ENCODE peak calls at places on chromosomes 1 and 21, in seven cellular contexts. G is psoas muscle, W is GM10248, P is HL-60, O is neural progenitor cell, U is A549, M is retinal pigment epithelial cell. A is an unnamed sample.

GRCh38 chr21:38012700-38013099 is 96.4 kb upstream of the KCNJ6 start:
- DNase-seq in G (no peak), W (no peak), P (no peak), O (no peak), U (no peak), M (no peak), A (no peak)

GRCh38 chr1:145960468-145961108 is 2.8 kb upstream of the LIX1L start:
- DNase-seq in G (peak; percentile 93), W (peak; percentile 42), P (no peak), O (peak; percentile 90), U (peak; percentile 67), M (no peak), A (peak; percentile 71)

GRCh38 chr1:222828939-222829338 is 14.1 kb downstream of the DISP1 start:
- DNase-seq in G (no peak), W (no peak), P (no peak), O (no peak), U (no peak), M (no peak), A (no peak)

GRCh38 chr1:905811-906531 is 17.8 kb upstream of the SAMD11 start:
- DNase-seq in G (peak; percentile 52), W (no peak), P (no peak), O (peak; percentile 1), U (no peak), M (no peak), A (peak; percentile 28)

GRCh38 chr1:31238986-31239613 is 587 bp downstream of the NKAIN1 start:
- DNase-seq in G (peak; percentile 62), W (no peak), P (no peak), O (peak; percentile 80), U (peak; percentile 27), M (no peak), A (peak; percentile 46)

GRCh38 chr1:111082421-111083192 is 57.3 kb downstream of the DRAM2 start:
- DNase-seq in G (no peak), W (no peak), P (no peak), O (no peak), U (no peak), M (no peak), A (no peak)

GRCh38 chr1:234246638-234247116 is 126.6 kb upstream of the COA6 start:
- DNase-seq in G (no peak), W (peak; percentile 43), P (no peak), O (no peak), U (no peak), M (no peak), A (peak; percentile 65)

GRCh38 chr1:181015258-181015630 is 7.4 kb downstream of the STX6 start:
- DNase-seq in G (no peak), W (no peak), P (peak; percentile 73), O (no peak), U (no peak), M (no peak), A (no peak)

GRCh38 chr1:207868252-207868768 is 42.6 kb downstream of the CD34 start:
- DNase-seq in G (peak; percentile 65), W (peak; percentile 27), P (no peak), O (peak; percentile 28), U (no peak), M (no peak), A (peak; percentile 34)

GRCh38 chr1:234955107-234955731 is 173.4 kb downstream of the TOMM20 start:
- DNase-seq in G (peak; percentile 79), W (no peak), P (peak; percentile 76), O (no peak), U (no peak), M (no peak), A (no peak)

GRCh38 chr1:45329445-45329844 is 2.8 kb downstream of the HPDL start:
- DNase-seq in G (no peak), W (peak; percentile 19), P (no peak), O (peak; percentile 21), U (peak; percentile 18), M (no peak), A (no peak)

GRCh38 chr1:209720326-209720725 is 15.7 kb downstream of the HSD11B1 start:
- DNase-seq in G (no peak), W (no peak), P (no peak), O (no peak), U (no peak), M (no peak), A (no peak)

GRCh38 chr1:156717411-156717810 is 10.9 kb upstream of the METTL25B start:
- DNase-seq in G (no peak), W (no peak), P (no peak), O (no peak), U (no peak), M (no peak), A (no peak)

GRCh38 chr1:52752427-52752826 is 26.2 kb downstream of the ZYG11B start:
- DNase-seq in G (no peak), W (no peak), P (no peak), O (no peak), U (no peak), M (peak; percentile 44), A (no peak)

GRCh38 chr1:7561331-7561921 is 209.7 kb upstream of the VAMP3 start:
- DNase-seq in G (peak; percentile 39), W (peak; percentile 48), P (no peak), O (peak; percentile 75), U (peak; percentile 46), M (no peak), A (no peak)

GRCh38 chr21:39660596-39660995 is 47.9 kb downstream of the B3GALT5 start:
- DNase-seq in G (no peak), W (no peak), P (no peak), O (peak; percentile 25), U (peak; percentile 67), M (peak; percentile 48), A (no peak)

GRCh38 chr1:94061513-94062443 is 59.2 kb downstream of the ABCA4 start:
- DNase-seq in G (peak; percentile 73), W (peak; percentile 74), P (no peak), O (peak; percentile 77), U (peak; percentile 67), M (no peak), A (peak; percentile 68)

GRCh38 chr1:224411766-224412165 is 22.8 kb downstream of the WDR26 start:
- DNase-seq in G (no peak), W (no peak), P (no peak), O (no peak), U (no peak), M (no peak), A (no peak)

GRCh38 chr21:46000731-46001641 is 19.4 kb downstream of the COL6A1 start:
- DNase-seq in G (peak; percentile 57), W (no peak), P (no peak), O (no peak), U (no peak), M (no peak), A (no peak)

GRCh38 chr1:68361511-68361910 is 88.2 kb downstream of the RPE65 start:
- DNase-seq in G (no peak), W (no peak), P (no peak), O (no peak), U (no peak), M (no peak), A (no peak)

GRCh38 chr1:222815367-222815765 is 527 bp downstream of the DISP1 start:
- DNase-seq in G (no peak), W (no peak), P (no peak), O (no peak), U (peak; percentile 56), M (no peak), A (peak; percentile 42)

GRCh38 chr1:220687809-220688208 is 2.4 kb upstream of the C1orf115 start:
- DNase-seq in G (no peak), W (no peak), P (no peak), O (no peak), U (no peak), M (no peak), A (no peak)

GRCh38 chr1:90970208-90970607 is 51.6 kb downstream of the ZNF644 start:
- DNase-seq in G (no peak), W (no peak), P (no peak), O (no peak), U (no peak), M (no peak), A (no peak)

DNA sequence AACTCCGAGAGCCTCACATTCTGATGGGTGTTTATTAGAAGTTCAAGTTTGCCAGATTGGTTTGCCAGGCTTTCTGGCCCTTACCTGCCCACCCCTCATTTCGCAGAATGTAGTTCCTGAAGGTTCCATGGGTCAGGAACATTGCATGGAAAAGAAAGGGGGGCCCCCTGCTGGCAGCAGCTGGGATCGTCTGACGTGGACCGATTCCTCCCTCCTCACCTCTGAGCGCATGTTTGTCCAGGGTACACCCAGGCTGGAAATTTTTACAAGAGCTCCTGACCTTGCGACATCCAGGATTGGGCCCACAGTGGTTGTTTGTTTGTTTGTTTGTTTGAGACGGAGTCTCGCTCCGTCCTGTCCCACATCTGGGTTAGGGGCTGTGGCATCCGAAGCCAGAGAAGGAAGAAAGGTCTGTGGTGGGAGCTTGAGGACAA is 126.0 kb upstream of the TMEM51 start:
- DNase-seq in G (peak; percentile 74), W (peak; percentile 68), P (no peak), O (peak; percentile 67), U (peak; percentile 35), M (no peak), A (peak; percentile 67)
- TF ChIP-seq CTCF in G (peak; percentile 59), W (peak; percentile 62), P (peak; percentile 63), O (peak; percentile 96), U (peak; percentile 67), M (peak; percentile 91), A (peak; percentile 76)

GRCh38 chr1:19178734-19179398 is 31.2 kb downstream of the UBR4 start:
- DNase-seq in G (no peak), W (no peak), P (no peak), O (no peak), U (no peak), M (no peak), A (no peak)

GRCh38 chr1:19182223-19182622 is 27.8 kb downstream of the UBR4 start:
- DNase-seq in G (no peak), W (no peak), P (no peak), O (no peak), U (no peak), M (no peak), A (no peak)

GRCh38 chr1:19177811-19178210 is 32.3 kb downstream of the UBR4 start:
- DNase-seq in G (no peak), W (no peak), P (no peak), O (no peak), U (no peak), M (no peak), A (no peak)

GRCh38 chr1:19179597-19180271 is 30.3 kb downstream of the UBR4 start:
- DNase-seq in G (no peak), W (no peak), P (no peak), O (peak; percentile 20), U (peak; percentile 44), M (no peak), A (no peak)
- TF ChIP-seq CTCF in G (no peak), W (peak; percentile 31), P (no peak), O (peak; percentile 34), U (no peak), M (peak; percentile 44), A (peak; percentile 31)

GRCh38 chr1:48450505-48450904 is 21.5 kb downstream of the SPATA6 start:
- DNase-seq in G (no peak), W (no peak), P (no peak), O (no peak), U (no peak), M (no peak), A (no peak)
- TF ChIP-seq CTCF in G (peak; percentile 4), W (no peak), P (no peak), O (no peak), U (peak; percentile 0), M (peak; percentile 46), A (no peak)

DNA sequence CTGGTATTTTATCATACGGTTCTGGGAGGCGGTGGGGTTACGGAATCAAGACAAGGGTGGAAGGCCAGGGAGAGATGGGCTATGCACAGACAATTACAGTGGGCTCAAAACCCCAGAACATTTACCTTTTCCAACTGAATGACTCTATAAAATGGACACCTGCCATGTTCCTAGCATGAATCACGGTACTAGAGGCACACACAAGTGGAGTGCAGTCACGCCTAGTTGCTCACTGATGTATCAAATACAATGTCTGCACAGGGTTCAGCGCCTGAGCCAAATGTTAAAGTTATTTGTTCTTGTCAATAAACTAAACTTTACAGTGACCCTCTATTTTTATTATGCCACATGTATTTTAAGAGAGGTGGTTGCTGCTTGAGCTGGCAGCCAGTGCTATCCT is 121.4 kb downstream of the ATG4C start:
- DNase-seq in G (no peak), W (no peak), P (no peak), O (no peak), U (no peak), M (no peak), A (no peak)
- TF ChIP-seq CTCF in G (no peak), W (no peak), P (no peak), O (no peak), U (no peak), M (no peak), A (no peak)